ENCODE peak calls at places on chromosomes 13 and 19, in five cellular contexts. One of them, this sample, is unnamed.

GRCh38 chr13:51576754-51577153 is 7.5 kb upstream of the WDFY2 start:
- DNase-seq in GM19239: no peak
- DNase-seq in naive thymus-derived CD4-positive, alpha-beta T cell: no peak
- DNase-seq in stimulated activated CD4-positive, alpha-beta T cell treated with anti-CD3 and anti-CD28 coated beads, TNF-alpha, amount 100 ng/mL, for 48 hours: no peak
- DNase-seq in anterior cingulate cortex: no peak
- DNase-seq in this sample: no peak

GRCh38 chr13:49418206-49418605 is 25.7 kb downstream of the CAB39L start:
- DNase-seq in GM19239: no peak
- DNase-seq in naive thymus-derived CD4-positive, alpha-beta T cell: no peak
- DNase-seq in stimulated activated CD4-positive, alpha-beta T cell treated with anti-CD3 and anti-CD28 coated beads, TNF-alpha, amount 100 ng/mL, for 48 hours: no peak
- DNase-seq in anterior cingulate cortex: no peak
- DNase-seq in this sample: no peak

GRCh38 chr13:66305960-66306617 is 924.0 kb downstream of the PCDH9 start:
- DNase-seq in GM19239: no peak
- DNase-seq in naive thymus-derived CD4-positive, alpha-beta T cell: no peak
- DNase-seq in stimulated activated CD4-positive, alpha-beta T cell treated with anti-CD3 and anti-CD28 coated beads, TNF-alpha, amount 100 ng/mL, for 48 hours: no peak
- DNase-seq in anterior cingulate cortex: no peak
- DNase-seq in this sample: no peak

GRCh38 chr19:13838071-13838942 is 38.6 kb upstream of the NANOS3 start:
- DNase-seq in GM19239: no peak
- DNase-seq in naive thymus-derived CD4-positive, alpha-beta T cell: no peak
- DNase-seq in stimulated activated CD4-positive, alpha-beta T cell treated with anti-CD3 and anti-CD28 coated beads, TNF-alpha, amount 100 ng/mL, for 48 hours: no peak
- DNase-seq in anterior cingulate cortex: no peak
- DNase-seq in this sample: no peak

GRCh38 chr19:2394054-2394668 is 33.2 kb downstream of the TIMM13 start:
- DNase-seq in GM19239: no peak
- DNase-seq in naive thymus-derived CD4-positive, alpha-beta T cell: no peak
- DNase-seq in stimulated activated CD4-positive, alpha-beta T cell treated with anti-CD3 and anti-CD28 coated beads, TNF-alpha, amount 100 ng/mL, for 48 hours: no peak
- DNase-seq in anterior cingulate cortex: peak
- DNase-seq in this sample: peak

GRCh38 chr19:5800361-5801270 is 4.3 kb upstream of the NRTN start:
- DNase-seq in GM19239: no peak
- DNase-seq in naive thymus-derived CD4-positive, alpha-beta T cell: no peak
- DNase-seq in stimulated activated CD4-positive, alpha-beta T cell treated with anti-CD3 and anti-CD28 coated beads, TNF-alpha, amount 100 ng/mL, for 48 hours: no peak
- DNase-seq in anterior cingulate cortex: no peak
- DNase-seq in this sample: no peak

GRCh38 chr19:13906525-13906904 is 514 bp downstream of the CC2D1A start:
- DNase-seq in GM19239: no peak
- DNase-seq in naive thymus-derived CD4-positive, alpha-beta T cell: no peak
- DNase-seq in stimulated activated CD4-positive, alpha-beta T cell treated with anti-CD3 and anti-CD28 coated beads, TNF-alpha, amount 100 ng/mL, for 48 hours: no peak
- DNase-seq in anterior cingulate cortex: no peak
- DNase-seq in this sample: peak

GRCh38 chr19:42140125-42140754 is 8.0 kb upstream of the POU2F2 start:
- DNase-seq in GM19239: no peak
- DNase-seq in naive thymus-derived CD4-positive, alpha-beta T cell: no peak
- DNase-seq in stimulated activated CD4-positive, alpha-beta T cell treated with anti-CD3 and anti-CD28 coated beads, TNF-alpha, amount 100 ng/mL, for 48 hours: no peak
- DNase-seq in anterior cingulate cortex: peak
- DNase-seq in this sample: peak

GRCh38 chr13:20588529-20589110 is 21.7 kb downstream of the IFT88 start:
- DNase-seq in GM19239: no peak
- DNase-seq in naive thymus-derived CD4-positive, alpha-beta T cell: no peak
- DNase-seq in stimulated activated CD4-positive, alpha-beta T cell treated with anti-CD3 and anti-CD28 coated beads, TNF-alpha, amount 100 ng/mL, for 48 hours: no peak
- DNase-seq in anterior cingulate cortex: no peak
- DNase-seq in this sample: no peak

GRCh38 chr19:932647-933552 is 7.1 kb downstream of the ARID3A start:
- DNase-seq in GM19239: no peak
- DNase-seq in naive thymus-derived CD4-positive, alpha-beta T cell: peak
- DNase-seq in stimulated activated CD4-positive, alpha-beta T cell treated with anti-CD3 and anti-CD28 coated beads, TNF-alpha, amount 100 ng/mL, for 48 hours: no peak
- DNase-seq in anterior cingulate cortex: no peak
- DNase-seq in this sample: peak

GRCh38 chr13:87676254-87677042 is 5.3 kb downstream of the SLITRK5 start:
- DNase-seq in GM19239: no peak
- DNase-seq in naive thymus-derived CD4-positive, alpha-beta T cell: no peak
- DNase-seq in stimulated activated CD4-positive, alpha-beta T cell treated with anti-CD3 and anti-CD28 coated beads, TNF-alpha, amount 100 ng/mL, for 48 hours: no peak
- DNase-seq in anterior cingulate cortex: no peak
- DNase-seq in this sample: no peak

GRCh38 chr13:39415403-39415802 is 187.6 kb downstream of the LHFPL6 start:
- DNase-seq in GM19239: no peak
- DNase-seq in naive thymus-derived CD4-positive, alpha-beta T cell: peak
- DNase-seq in stimulated activated CD4-positive, alpha-beta T cell treated with anti-CD3 and anti-CD28 coated beads, TNF-alpha, amount 100 ng/mL, for 48 hours: no peak
- DNase-seq in anterior cingulate cortex: peak
- DNase-seq in this sample: no peak

GRCh38 chr19:20077791-20078463 is at the start of gene ZNF90:
- DNase-seq in GM19239: peak
- DNase-seq in naive thymus-derived CD4-positive, alpha-beta T cell: peak
- DNase-seq in stimulated activated CD4-positive, alpha-beta T cell treated with anti-CD3 and anti-CD28 coated beads, TNF-alpha, amount 100 ng/mL, for 48 hours: peak
- DNase-seq in anterior cingulate cortex: peak
- DNase-seq in this sample: peak

GRCh38 chr19:51016798-51017683 is 2.5 kb downstream of the KLK10 start:
- DNase-seq in GM19239: no peak
- DNase-seq in naive thymus-derived CD4-positive, alpha-beta T cell: no peak
- DNase-seq in stimulated activated CD4-positive, alpha-beta T cell treated with anti-CD3 and anti-CD28 coated beads, TNF-alpha, amount 100 ng/mL, for 48 hours: peak
- DNase-seq in anterior cingulate cortex: peak
- DNase-seq in this sample: no peak

GRCh38 chr13:98845726-98846125 is 93.3 kb upstream of the SLC15A1 start:
- DNase-seq in GM19239: no peak
- DNase-seq in naive thymus-derived CD4-positive, alpha-beta T cell: no peak
- DNase-seq in stimulated activated CD4-positive, alpha-beta T cell treated with anti-CD3 and anti-CD28 coated beads, TNF-alpha, amount 100 ng/mL, for 48 hours: no peak
- DNase-seq in anterior cingulate cortex: no peak
- DNase-seq in this sample: no peak

GRCh38 chr13:95083758-95084157 is 217.5 kb downstream of the ABCC4 start:
- DNase-seq in GM19239: no peak
- DNase-seq in naive thymus-derived CD4-positive, alpha-beta T cell: no peak
- DNase-seq in stimulated activated CD4-positive, alpha-beta T cell treated with anti-CD3 and anti-CD28 coated beads, TNF-alpha, amount 100 ng/mL, for 48 hours: no peak
- DNase-seq in anterior cingulate cortex: no peak
- DNase-seq in this sample: no peak

GRCh38 chr13:31827707-31828106 is 88.4 kb downstream of the RXFP2 start:
- DNase-seq in GM19239: no peak
- DNase-seq in naive thymus-derived CD4-positive, alpha-beta T cell: no peak
- DNase-seq in stimulated activated CD4-positive, alpha-beta T cell treated with anti-CD3 and anti-CD28 coated beads, TNF-alpha, amount 100 ng/mL, for 48 hours: no peak
- DNase-seq in anterior cingulate cortex: no peak
- DNase-seq in this sample: no peak

GRCh38 chr13:37446503-37446902 is 152.1 kb downstream of the POSTN start:
- DNase-seq in GM19239: no peak
- DNase-seq in naive thymus-derived CD4-positive, alpha-beta T cell: no peak
- DNase-seq in stimulated activated CD4-positive, alpha-beta T cell treated with anti-CD3 and anti-CD28 coated beads, TNF-alpha, amount 100 ng/mL, for 48 hours: no peak
- DNase-seq in anterior cingulate cortex: no peak
- DNase-seq in this sample: no peak

GRCh38 chr19:13042443-13043130 is 47.3 kb downstream of the NFIX start:
- DNase-seq in GM19239: no peak
- DNase-seq in naive thymus-derived CD4-positive, alpha-beta T cell: no peak
- DNase-seq in stimulated activated CD4-positive, alpha-beta T cell treated with anti-CD3 and anti-CD28 coated beads, TNF-alpha, amount 100 ng/mL, for 48 hours: no peak
- DNase-seq in anterior cingulate cortex: no peak
- DNase-seq in this sample: no peak

GRCh38 chr13:91311491-91311890 is 36.0 kb upstream of the MIR17HG start:
- DNase-seq in GM19239: no peak
- DNase-seq in naive thymus-derived CD4-positive, alpha-beta T cell: no peak
- DNase-seq in stimulated activated CD4-positive, alpha-beta T cell treated with anti-CD3 and anti-CD28 coated beads, TNF-alpha, amount 100 ng/mL, for 48 hours: no peak
- DNase-seq in anterior cingulate cortex: no peak
- DNase-seq in this sample: no peak

GRCh38 chr19:29781582-29782580 is 29.9 kb upstream of the CCNE1 start:
- DNase-seq in GM19239: no peak
- DNase-seq in naive thymus-derived CD4-positive, alpha-beta T cell: no peak
- DNase-seq in stimulated activated CD4-positive, alpha-beta T cell treated with anti-CD3 and anti-CD28 coated beads, TNF-alpha, amount 100 ng/mL, for 48 hours: no peak
- DNase-seq in anterior cingulate cortex: no peak
- DNase-seq in this sample: no peak

GRCh38 chr19:19538077-19538764 is at the start of gene CILP2:
- DNase-seq in GM19239: no peak
- DNase-seq in naive thymus-derived CD4-positive, alpha-beta T cell: peak
- DNase-seq in stimulated activated CD4-positive, alpha-beta T cell treated with anti-CD3 and anti-CD28 coated beads, TNF-alpha, amount 100 ng/mL, for 48 hours: no peak
- DNase-seq in anterior cingulate cortex: no peak
- DNase-seq in this sample: no peak

GRCh38 chr13:31951215-31951678 is 80.3 kb upstream of the FRY start:
- DNase-seq in GM19239: peak
- DNase-seq in naive thymus-derived CD4-positive, alpha-beta T cell: no peak
- DNase-seq in stimulated activated CD4-positive, alpha-beta T cell treated with anti-CD3 and anti-CD28 coated beads, TNF-alpha, amount 100 ng/mL, for 48 hours: no peak
- DNase-seq in anterior cingulate cortex: peak
- DNase-seq in this sample: peak

GRCh38 chr13:40348096-40348679 is 318.3 kb downstream of the FOXO1 start:
- DNase-seq in GM19239: no peak
- DNase-seq in naive thymus-derived CD4-positive, alpha-beta T cell: no peak
- DNase-seq in stimulated activated CD4-positive, alpha-beta T cell treated with anti-CD3 and anti-CD28 coated beads, TNF-alpha, amount 100 ng/mL, for 48 hours: no peak
- DNase-seq in anterior cingulate cortex: no peak
- DNase-seq in this sample: no peak

GRCh38 chr13:61728468-61728867 is 312.8 kb upstream of the PCDH20 start:
- DNase-seq in GM19239: no peak
- DNase-seq in naive thymus-derived CD4-positive, alpha-beta T cell: no peak
- DNase-seq in stimulated activated CD4-positive, alpha-beta T cell treated with anti-CD3 and anti-CD28 coated beads, TNF-alpha, amount 100 ng/mL, for 48 hours: no peak
- DNase-seq in anterior cingulate cortex: no peak
- DNase-seq in this sample: no peak

GRCh38 chr19:48997972-48998371 is 4.3 kb downstream of the RUVBL2 start:
- DNase-seq in GM19239: no peak
- DNase-seq in naive thymus-derived CD4-positive, alpha-beta T cell: no peak
- DNase-seq in stimulated activated CD4-positive, alpha-beta T cell treated with anti-CD3 and anti-CD28 coated beads, TNF-alpha, amount 100 ng/mL, for 48 hours: no peak
- DNase-seq in anterior cingulate cortex: no peak
- DNase-seq in this sample: peak

GRCh38 chr13:26881154-26881553 is 120.6 kb upstream of the GPR12 start:
- DNase-seq in GM19239: no peak
- DNase-seq in naive thymus-derived CD4-positive, alpha-beta T cell: no peak
- DNase-seq in stimulated activated CD4-positive, alpha-beta T cell treated with anti-CD3 and anti-CD28 coated beads, TNF-alpha, amount 100 ng/mL, for 48 hours: no peak
- DNase-seq in anterior cingulate cortex: no peak
- DNase-seq in this sample: no peak

GRCh38 chr19:35739275-35740107 is 2.8 kb downstream of the IGFLR1 start:
- DNase-seq in GM19239: no peak
- DNase-seq in naive thymus-derived CD4-positive, alpha-beta T cell: no peak
- DNase-seq in stimulated activated CD4-positive, alpha-beta T cell treated with anti-CD3 and anti-CD28 coated beads, TNF-alpha, amount 100 ng/mL, for 48 hours: no peak
- DNase-seq in anterior cingulate cortex: no peak
- DNase-seq in this sample: no peak

GRCh38 chr19:46902402-46902766 is 41.6 kb downstream of the ARHGAP35 start:
- DNase-seq in GM19239: no peak
- DNase-seq in naive thymus-derived CD4-positive, alpha-beta T cell: no peak
- DNase-seq in stimulated activated CD4-positive, alpha-beta T cell treated with anti-CD3 and anti-CD28 coated beads, TNF-alpha, amount 100 ng/mL, for 48 hours: no peak
- DNase-seq in anterior cingulate cortex: no peak
- DNase-seq in this sample: no peak

GRCh38 chr13:45092668-45093067 is 27.6 kb upstream of the GTF2F2 start:
- DNase-seq in GM19239: no peak
- DNase-seq in naive thymus-derived CD4-positive, alpha-beta T cell: no peak
- DNase-seq in stimulated activated CD4-positive, alpha-beta T cell treated with anti-CD3 and anti-CD28 coated beads, TNF-alpha, amount 100 ng/mL, for 48 hours: no peak
- DNase-seq in anterior cingulate cortex: no peak
- DNase-seq in this sample: no peak

GRCh38 chr13:35988648-35989081 is 142.5 kb downstream of the DCLK1 start:
- DNase-seq in GM19239: no peak
- DNase-seq in naive thymus-derived CD4-positive, alpha-beta T cell: no peak
- DNase-seq in stimulated activated CD4-positive, alpha-beta T cell treated with anti-CD3 and anti-CD28 coated beads, TNF-alpha, amount 100 ng/mL, for 48 hours: no peak
- DNase-seq in anterior cingulate cortex: no peak
- DNase-seq in this sample: no peak

GRCh38 chr19:50458396-50459066 is 17.8 kb upstream of the EMC10 start:
- DNase-seq in GM19239: no peak
- DNase-seq in naive thymus-derived CD4-positive, alpha-beta T cell: no peak
- DNase-seq in stimulated activated CD4-positive, alpha-beta T cell treated with anti-CD3 and anti-CD28 coated beads, TNF-alpha, amount 100 ng/mL, for 48 hours: no peak
- DNase-seq in anterior cingulate cortex: no peak
- DNase-seq in this sample: no peak

GRCh38 chr19:15218501-15218900 is 13.7 kb downstream of the EPHX3 start:
- DNase-seq in GM19239: no peak
- DNase-seq in naive thymus-derived CD4-positive, alpha-beta T cell: no peak
- DNase-seq in stimulated activated CD4-positive, alpha-beta T cell treated with anti-CD3 and anti-CD28 coated beads, TNF-alpha, amount 100 ng/mL, for 48 hours: no peak
- DNase-seq in anterior cingulate cortex: no peak
- DNase-seq in this sample: no peak

GRCh38 chr19:12984683-12985048 is 10.6 kb upstream of the NFIX start:
- DNase-seq in GM19239: no peak
- DNase-seq in naive thymus-derived CD4-positive, alpha-beta T cell: no peak
- DNase-seq in stimulated activated CD4-positive, alpha-beta T cell treated with anti-CD3 and anti-CD28 coated beads, TNF-alpha, amount 100 ng/mL, for 48 hours: no peak
- DNase-seq in anterior cingulate cortex: peak
- DNase-seq in this sample: no peak

GRCh38 chr19:10729406-10729805 is 11.5 kb downstream of the DNM2 start:
- DNase-seq in GM19239: no peak
- DNase-seq in naive thymus-derived CD4-positive, alpha-beta T cell: no peak
- DNase-seq in stimulated activated CD4-positive, alpha-beta T cell treated with anti-CD3 and anti-CD28 coated beads, TNF-alpha, amount 100 ng/mL, for 48 hours: no peak
- DNase-seq in anterior cingulate cortex: no peak
- DNase-seq in this sample: no peak

GRCh38 chr19:35756373-35757230 is at the start of gene HSPB6:
- DNase-seq in GM19239: no peak
- DNase-seq in naive thymus-derived CD4-positive, alpha-beta T cell: no peak
- DNase-seq in stimulated activated CD4-positive, alpha-beta T cell treated with anti-CD3 and anti-CD28 coated beads, TNF-alpha, amount 100 ng/mL, for 48 hours: no peak
- DNase-seq in anterior cingulate cortex: peak
- DNase-seq in this sample: no peak

GRCh38 chr19:46798713-46799112 is 10.3 kb upstream of the SLC1A5 start:
- DNase-seq in GM19239: no peak
- DNase-seq in naive thymus-derived CD4-positive, alpha-beta T cell: no peak
- DNase-seq in stimulated activated CD4-positive, alpha-beta T cell treated with anti-CD3 and anti-CD28 coated beads, TNF-alpha, amount 100 ng/mL, for 48 hours: no peak
- DNase-seq in anterior cingulate cortex: no peak
- DNase-seq in this sample: no peak

GRCh38 chr13:78194904-78195639 is 276.4 kb upstream of the EDNRB start:
- DNase-seq in GM19239: no peak
- DNase-seq in naive thymus-derived CD4-positive, alpha-beta T cell: no peak
- DNase-seq in stimulated activated CD4-positive, alpha-beta T cell treated with anti-CD3 and anti-CD28 coated beads, TNF-alpha, amount 100 ng/mL, for 48 hours: no peak
- DNase-seq in anterior cingulate cortex: no peak
- DNase-seq in this sample: no peak

This sample was measured in activated CD4-positive, alpha-beta T cell treated with anti-CD3 and anti-CD28 coated beads, Interleukin-2, amount 10 ng/mL, durations not matched to agents 7 days and 5 days.